ENCODE peak calls at places on chromosomes 2 and 18, in five cellular contexts. Y is astrocyte of the spinal cord, C is IMR-90, F is tibial nerve, S is left lung. X is an unnamed sample.
A peak's percentile ranks its signal among the peaks of the same experiment; 100 is the strongest.

GRCh38 chr2:64487256-64488049 is 33.5 kb downstream of the LGALSL start:
- DNase-seq in Y (no peak), S (no peak), C (no peak), F (no peak), X (no peak)

GRCh38 chr2:102753563-102754159 is 8.2 kb upstream of the TMEM182 start:
- DNase-seq in Y (peak; percentile 64), C (peak; percentile 53), F (peak; percentile 11), S (no peak), X (no peak)

GRCh38 chr2:216674376-216674775 is 21.0 kb downstream of the IGFBP5 start:
- DNase-seq in C (no peak), F (no peak), Y (no peak), S (no peak), X (no peak)

GRCh38 chr18:48854780-48855179 is 96.0 kb downstream of the SMAD7 start:
- DNase-seq in C (peak; percentile 46), S (no peak), F (no peak), Y (no peak), X (no peak)

GRCh38 chr2:196233033-196233807 is 61.8 kb upstream of the STK17B start:
- DNase-seq in Y (peak; percentile 92), C (peak; percentile 85), S (no peak), F (peak; percentile 29), X (no peak)

GRCh38 chr2:223601932-223602676 is at the start of gene SCG2:
- DNase-seq in S (peak; percentile 82), C (peak; percentile 96), F (peak; percentile 51), Y (peak; percentile 96), X (peak; percentile 68)

GRCh38 chr2:130304726-130305125 is 38.0 kb upstream of the IMP4 start:
- DNase-seq in S (no peak), Y (no peak), F (no peak), C (no peak), X (no peak)

GRCh38 chr2:217939629-217940245 is 63.1 kb downstream of the TNS1 start:
- DNase-seq in Y (no peak), F (no peak), C (no peak), S (peak; percentile 75), X (no peak)

GRCh38 chr2:240604291-240604938 is 17.9 kb downstream of the CAPN10 start:
- DNase-seq in S (peak; percentile 81), F (peak; percentile 74), Y (peak; percentile 28), C (peak; percentile 49), X (peak; percentile 65)

GRCh38 chr2:211944572-211944971 is 594.0 kb downstream of the ERBB4 start:
- DNase-seq in S (no peak), F (no peak), C (no peak), Y (no peak), X (no peak)

GRCh38 chr2:11717623-11718022 is 28.8 kb upstream of the LPIN1 start:
- DNase-seq in S (no peak), F (no peak), Y (no peak), C (no peak), X (no peak)

GRCh38 chr2:224638338-224638823 is 53.2 kb upstream of the CUL3 start:
- DNase-seq in C (no peak), F (no peak), S (no peak), Y (no peak), X (no peak)

GRCh38 chr2:138219961-138220360 is 255.7 kb downstream of the HNMT start:
- DNase-seq in F (no peak), C (no peak), S (no peak), Y (no peak), X (no peak)

GRCh38 chr2:60585276-60585675 is 31.8 kb upstream of the BCL11A start:
- DNase-seq in Y (no peak), S (no peak), C (no peak), F (no peak), X (no peak)

GRCh38 chr2:176445831-176446433 is 176.7 kb downstream of the MTX2 start:
- DNase-seq in S (no peak), F (no peak), Y (peak; percentile 78), C (peak; percentile 87), X (no peak)

GRCh38 chr2:47094519-47095155 is 60.5 kb downstream of the STPG4 start:
- DNase-seq in C (peak; percentile 59), Y (no peak), F (no peak), S (no peak), X (no peak)

GRCh38 chr2:117409443-117409842 is 405.0 kb upstream of the DDX18 start:
- DNase-seq in Y (no peak), F (no peak), C (no peak), S (peak; percentile 32), X (no peak)

GRCh38 chr2:105919826-105920225 is 175.1 kb downstream of the NCK2 start:
- DNase-seq in F (no peak), S (no peak), Y (peak; percentile 12), C (peak; percentile 62), X (no peak)

GRCh38 chr2:183408562-183408961 is 284.3 kb downstream of the NUP35 start:
- DNase-seq in F (no peak), S (no peak), Y (no peak), C (no peak), X (no peak)

GRCh38 chr2:144730711-144731110 is 210.8 kb upstream of the ZEB2 start:
- DNase-seq in S (no peak), Y (no peak), F (no peak), C (peak; percentile 2), X (no peak)

GRCh38 chr18:48819276-48819675 is 131.5 kb downstream of the SMAD7 start:
- DNase-seq in Y (no peak), S (peak; percentile 7), C (no peak), F (no peak), X (peak; percentile 8)

GRCh38 chr2:3176869-3177255 is 200.8 kb downstream of the EIPR1 start:
- DNase-seq in F (no peak), Y (no peak), S (no peak), C (no peak), X (no peak)

GRCh38 chr2:8541223-8541622 is 140.6 kb upstream of the ID2 start:
- DNase-seq in C (no peak), Y (no peak), F (no peak), S (no peak), X (peak; percentile 2)

GRCh38 chr2:8752385-8752784 is 70.5 kb downstream of the ID2 start:
- DNase-seq in C (no peak), F (no peak), S (no peak), Y (no peak), X (no peak)

GRCh38 chr2:210198326-210198725 is 26.9 kb downstream of the ACADL start:
- DNase-seq in S (no peak), C (peak; percentile 22), Y (peak; percentile 46), F (no peak), X (no peak)

GRCh38 chr2:216017365-216017764 is 4.0 kb upstream of the MREG start:
- DNase-seq in F (no peak), Y (no peak), S (no peak), C (peak; percentile 33), X (no peak)

GRCh38 chr2:242075683-242076082 is 206.2 kb downstream of the RTP5 start:
- DNase-seq in C (no peak), S (no peak), Y (no peak), F (no peak), X (no peak)

GRCh38 chr2:22020101-22020742 is 896.5 kb downstream of the TDRD15 start:
- DNase-seq in C (peak; percentile 8), Y (no peak), F (no peak), S (no peak), X (no peak)

GRCh38 chr2:235860111-235860510 is 308.1 kb downstream of the GBX2 start:
- DNase-seq in S (no peak), F (no peak), Y (peak; percentile 65), C (no peak), X (no peak)

GRCh38 chr18:39571511-39571910 is 2005.9 kb upstream of the CELF4 start:
- DNase-seq in Y (peak; percentile 22), C (peak; percentile 19), S (no peak), F (no peak), X (no peak)

GRCh38 chr18:51009071-51009470 is 20.9 kb upstream of the SMAD4 start:
- DNase-seq in S (peak; percentile 36), C (peak; percentile 21), Y (no peak), F (no peak), X (no peak)

GRCh38 chr2:101519173-101519492 is 44.2 kb upstream of the RFX8 start:
- DNase-seq in C (no peak), S (no peak), F (no peak), Y (no peak), X (no peak)
- TF ChIP-seq CTCF in C (no peak), S (no peak), F (no peak), Y (no peak), X (no peak)

GRCh38 chr2:207625014-207625755 is at the start of gene METTL21A:
- DNase-seq in Y (peak; percentile 90), S (peak; percentile 92), F (peak; percentile 71), C (peak; percentile 86), X (peak; percentile 86)
- TF ChIP-seq CTCF in Y (peak; percentile 53), S (peak; percentile 42), F (peak; percentile 40), C (peak; percentile 43), X (peak; percentile 51)

GRCh38 chr18:76377359-76377756 is 117.7 kb downstream of the ZNF516 start:
- DNase-seq in C (no peak), S (no peak), F (no peak), Y (no peak), X (no peak)

GRCh38 chr18:76378526-76379215 is 116.4 kb downstream of the ZNF516 start:
- DNase-seq in Y (no peak), S (no peak), F (no peak), C (no peak), X (no peak)

GRCh38 chr18:76376225-76376624 is 118.8 kb downstream of the ZNF516 start:
- DNase-seq in S (no peak), C (peak; percentile 54), Y (no peak), F (no peak), X (no peak)

GRCh38 chr18:76374330-76375281 is 120.4 kb downstream of the ZNF516 start:
- DNase-seq in C (no peak), Y (no peak), F (no peak), S (no peak), X (no peak)

GRCh38 chr18:76376668-76377358 is 118.2 kb downstream of the ZNF516 start:
- DNase-seq in Y (no peak), S (peak; percentile 66), F (no peak), C (no peak), X (peak; percentile 13)
- TF ChIP-seq CTCF in Y (no peak), S (no peak), F (no peak), C (no peak), X (no peak)

DNA sequence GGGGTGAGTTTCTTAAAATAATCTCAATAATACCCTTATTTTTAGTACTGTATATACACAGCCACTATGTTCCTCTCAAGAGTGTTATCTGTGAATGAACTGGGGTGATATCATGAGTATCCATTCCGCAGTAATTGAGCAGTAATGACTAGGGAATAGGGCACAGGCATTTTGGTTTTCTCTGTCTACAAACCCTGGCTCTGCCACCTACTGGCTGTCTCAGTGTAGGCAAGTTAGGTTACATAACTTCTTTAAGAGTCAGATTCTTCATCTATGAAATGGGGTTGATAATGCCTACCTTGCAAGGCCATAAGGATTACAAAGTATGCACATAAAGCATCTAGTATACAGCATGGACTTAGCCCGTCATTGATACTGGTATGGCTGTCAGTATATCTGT is 555.8 kb downstream of the NRXN1 start:
- DNase-seq in F (no peak), S (no peak), C (no peak), Y (no peak), X (no peak)
- TF ChIP-seq CTCF in F (no peak), S (no peak), C (no peak), Y (no peak), X (no peak)